ENCODE peak calls at places on chromosomes 6 and 20, in nine cellular contexts. One of them, this sample, is unnamed.

GRCh38 chr6:158269657-158270056 is 42.6 kb upstream of the TULP4 start:
- ATAC-seq in heart left ventricle: no peak
- ATAC-seq in heart right ventricle: no peak
- ATAC-seq in esophagus mucosa: no peak
- ATAC-seq in T-helper 17 cell: no peak
- ATAC-seq in left lobe of liver: no peak
- ATAC-seq in CD8-positive, alpha-beta T cell: no peak
- ATAC-seq in activated naive CD8-positive, alpha-beta T cell treated with anti-CD3 and anti-CD28 coated beads, Interleukin-2, amount 50 U/mL, for 24 hours: no peak
- ATAC-seq in foreskin keratinocyte: no peak
- ATAC-seq in this sample: no peak

GRCh38 chr20:50129662-50130345 is 16.9 kb upstream of the UBE2V1 start:
- ATAC-seq in heart right ventricle: no peak
- ATAC-seq in CD8-positive, alpha-beta T cell: no peak
- ATAC-seq in heart left ventricle: no peak
- ATAC-seq in activated naive CD8-positive, alpha-beta T cell treated with anti-CD3 and anti-CD28 coated beads, Interleukin-2, amount 50 U/mL, for 24 hours: peak
- ATAC-seq in T-helper 17 cell: no peak
- ATAC-seq in foreskin keratinocyte: peak
- ATAC-seq in esophagus mucosa: no peak
- ATAC-seq in left lobe of liver: no peak
- ATAC-seq in this sample: peak

GRCh38 chr6:29652198-29652584 is 4.7 kb upstream of the MOG start:
- ATAC-seq in activated naive CD8-positive, alpha-beta T cell treated with anti-CD3 and anti-CD28 coated beads, Interleukin-2, amount 50 U/mL, for 24 hours: no peak
- ATAC-seq in CD8-positive, alpha-beta T cell: no peak
- ATAC-seq in T-helper 17 cell: no peak
- ATAC-seq in heart left ventricle: no peak
- ATAC-seq in heart right ventricle: no peak
- ATAC-seq in left lobe of liver: no peak
- ATAC-seq in foreskin keratinocyte: no peak
- ATAC-seq in esophagus mucosa: no peak
- ATAC-seq in this sample: no peak

GRCh38 chr20:50737352-50737751 is 6.0 kb downstream of the PARD6B start:
- ATAC-seq in heart right ventricle: no peak
- ATAC-seq in left lobe of liver: no peak
- ATAC-seq in T-helper 17 cell: no peak
- ATAC-seq in CD8-positive, alpha-beta T cell: no peak
- ATAC-seq in foreskin keratinocyte: no peak
- ATAC-seq in esophagus mucosa: no peak
- ATAC-seq in heart left ventricle: no peak
- ATAC-seq in activated naive CD8-positive, alpha-beta T cell treated with anti-CD3 and anti-CD28 coated beads, Interleukin-2, amount 50 U/mL, for 24 hours: no peak
- ATAC-seq in this sample: no peak

GRCh38 chr6:53984581-53984980 is 126.7 kb upstream of the MLIP start:
- ATAC-seq in CD8-positive, alpha-beta T cell: no peak
- ATAC-seq in left lobe of liver: no peak
- ATAC-seq in heart right ventricle: no peak
- ATAC-seq in foreskin keratinocyte: no peak
- ATAC-seq in activated naive CD8-positive, alpha-beta T cell treated with anti-CD3 and anti-CD28 coated beads, Interleukin-2, amount 50 U/mL, for 24 hours: no peak
- ATAC-seq in esophagus mucosa: no peak
- ATAC-seq in T-helper 17 cell: no peak
- ATAC-seq in heart left ventricle: no peak
- ATAC-seq in this sample: no peak

GRCh38 chr6:84618836-84619235 is 145.6 kb downstream of the TBX18 start:
- ATAC-seq in left lobe of liver: no peak
- ATAC-seq in heart left ventricle: peak
- ATAC-seq in esophagus mucosa: no peak
- ATAC-seq in foreskin keratinocyte: no peak
- ATAC-seq in T-helper 17 cell: no peak
- ATAC-seq in heart right ventricle: no peak
- ATAC-seq in activated naive CD8-positive, alpha-beta T cell treated with anti-CD3 and anti-CD28 coated beads, Interleukin-2, amount 50 U/mL, for 24 hours: no peak
- ATAC-seq in CD8-positive, alpha-beta T cell: no peak
- ATAC-seq in this sample: peak

GRCh38 chr20:24291066-24291465 is 178.4 kb upstream of the SYNDIG1 start:
- ATAC-seq in CD8-positive, alpha-beta T cell: no peak
- ATAC-seq in activated naive CD8-positive, alpha-beta T cell treated with anti-CD3 and anti-CD28 coated beads, Interleukin-2, amount 50 U/mL, for 24 hours: peak
- ATAC-seq in heart left ventricle: no peak
- ATAC-seq in left lobe of liver: no peak
- ATAC-seq in esophagus mucosa: no peak
- ATAC-seq in T-helper 17 cell: no peak
- ATAC-seq in foreskin keratinocyte: no peak
- ATAC-seq in heart right ventricle: no peak
- ATAC-seq in this sample: no peak

GRCh38 chr6:150987371-150987828 is 121.9 kb downstream of the MTHFD1L start:
- ATAC-seq in activated naive CD8-positive, alpha-beta T cell treated with anti-CD3 and anti-CD28 coated beads, Interleukin-2, amount 50 U/mL, for 24 hours: peak
- ATAC-seq in esophagus mucosa: peak
- ATAC-seq in left lobe of liver: no peak
- ATAC-seq in heart left ventricle: no peak
- ATAC-seq in CD8-positive, alpha-beta T cell: peak
- ATAC-seq in foreskin keratinocyte: peak
- ATAC-seq in T-helper 17 cell: peak
- ATAC-seq in heart right ventricle: no peak
- ATAC-seq in this sample: peak

GRCh38 chr6:11232968-11233626 is 629 bp upstream of the NEDD9 start:
- ATAC-seq in heart left ventricle: peak
- ATAC-seq in T-helper 17 cell: peak
- ATAC-seq in foreskin keratinocyte: peak
- ATAC-seq in activated naive CD8-positive, alpha-beta T cell treated with anti-CD3 and anti-CD28 coated beads, Interleukin-2, amount 50 U/mL, for 24 hours: peak
- ATAC-seq in esophagus mucosa: no peak
- ATAC-seq in heart right ventricle: peak
- ATAC-seq in CD8-positive, alpha-beta T cell: peak
- ATAC-seq in left lobe of liver: peak
- ATAC-seq in this sample: peak

GRCh38 chr6:108781419-108782110 is 66.7 kb upstream of the ARMC2 start:
- ATAC-seq in foreskin keratinocyte: no peak
- ATAC-seq in T-helper 17 cell: no peak
- ATAC-seq in activated naive CD8-positive, alpha-beta T cell treated with anti-CD3 and anti-CD28 coated beads, Interleukin-2, amount 50 U/mL, for 24 hours: no peak
- ATAC-seq in left lobe of liver: peak
- ATAC-seq in heart right ventricle: peak
- ATAC-seq in esophagus mucosa: no peak
- ATAC-seq in CD8-positive, alpha-beta T cell: no peak
- ATAC-seq in heart left ventricle: peak
- ATAC-seq in this sample: peak

GRCh38 chr20:41387433-41387832 is 20.8 kb upstream of the EMILIN3 start:
- ATAC-seq in activated naive CD8-positive, alpha-beta T cell treated with anti-CD3 and anti-CD28 coated beads, Interleukin-2, amount 50 U/mL, for 24 hours: no peak
- ATAC-seq in foreskin keratinocyte: no peak
- ATAC-seq in heart left ventricle: peak
- ATAC-seq in esophagus mucosa: no peak
- ATAC-seq in CD8-positive, alpha-beta T cell: no peak
- ATAC-seq in heart right ventricle: peak
- ATAC-seq in left lobe of liver: no peak
- ATAC-seq in T-helper 17 cell: no peak
- ATAC-seq in this sample: peak

GRCh38 chr6:47264775-47265184 is 44.9 kb downstream of the TNFRSF21 start:
- ATAC-seq in CD8-positive, alpha-beta T cell: no peak
- ATAC-seq in left lobe of liver: no peak
- ATAC-seq in activated naive CD8-positive, alpha-beta T cell treated with anti-CD3 and anti-CD28 coated beads, Interleukin-2, amount 50 U/mL, for 24 hours: no peak
- ATAC-seq in heart left ventricle: peak
- ATAC-seq in foreskin keratinocyte: no peak
- ATAC-seq in heart right ventricle: peak
- ATAC-seq in esophagus mucosa: no peak
- ATAC-seq in T-helper 17 cell: no peak
- ATAC-seq in this sample: no peak

GRCh38 chr6:75775219-75775618 is 26.2 kb downstream of the MYO6 start:
- ATAC-seq in esophagus mucosa: no peak
- ATAC-seq in foreskin keratinocyte: no peak
- ATAC-seq in CD8-positive, alpha-beta T cell: no peak
- ATAC-seq in heart left ventricle: peak
- ATAC-seq in left lobe of liver: no peak
- ATAC-seq in T-helper 17 cell: no peak
- ATAC-seq in heart right ventricle: peak
- ATAC-seq in activated naive CD8-positive, alpha-beta T cell treated with anti-CD3 and anti-CD28 coated beads, Interleukin-2, amount 50 U/mL, for 24 hours: no peak
- ATAC-seq in this sample: peak

GRCh38 chr20:5797843-5798462 is 47.8 kb downstream of the SHLD1 start:
- ATAC-seq in T-helper 17 cell: peak
- ATAC-seq in esophagus mucosa: peak
- ATAC-seq in heart right ventricle: peak
- ATAC-seq in activated naive CD8-positive, alpha-beta T cell treated with anti-CD3 and anti-CD28 coated beads, Interleukin-2, amount 50 U/mL, for 24 hours: peak
- ATAC-seq in heart left ventricle: no peak
- ATAC-seq in left lobe of liver: no peak
- ATAC-seq in foreskin keratinocyte: no peak
- ATAC-seq in CD8-positive, alpha-beta T cell: no peak
- ATAC-seq in this sample: no peak

GRCh38 chr6:137216875-137217553 is 2.2 kb downstream of the IFNGR1 start:
- ATAC-seq in activated naive CD8-positive, alpha-beta T cell treated with anti-CD3 and anti-CD28 coated beads, Interleukin-2, amount 50 U/mL, for 24 hours: no peak
- ATAC-seq in T-helper 17 cell: no peak
- ATAC-seq in foreskin keratinocyte: peak
- ATAC-seq in esophagus mucosa: peak
- ATAC-seq in CD8-positive, alpha-beta T cell: no peak
- ATAC-seq in heart right ventricle: peak
- ATAC-seq in left lobe of liver: no peak
- ATAC-seq in heart left ventricle: peak
- ATAC-seq in this sample: no peak

This sample was measured in SK-N-SH treated with all-trans-retinoic acid at 6 μM for 48 hours.